ENCODE peak calls at places on chromosome 22, in ten cellular contexts. F is pancreas; U is psoas muscle; A is vagina; S is lung; G is colonic mucosa; W is mammary epithelial cell; T is A549; J is AG04450; L is CD4-positive, alpha-beta T cell. V is an unnamed sample. For H3K9me3, the result is how much of the 10 kb centered on the place peaks cover.

GRCh38 chr22:17922925-17923898 is 101.1 kb downstream of the MICAL3 start:
- DNase-seq in J (peak), A (no peak), L (no peak), S (no peak), W (no peak), T (no peak), U (no peak), F (no peak), G (no peak), V (peak)

GRCh38 chr22:36201630-36202312 is at the start of gene APOL4:
- DNase-seq in L (no peak), T (no peak), F (peak), G (peak), A (no peak), S (peak), W (no peak), U (peak), J (no peak), V (peak)

GRCh38 chr22:32204211-32204855 is 540 bp downstream of the RFPL2 start:
- DNase-seq in L (no peak), J (no peak), F (no peak), U (no peak), A (no peak), S (no peak), W (no peak), T (peak), G (no peak), V (no peak)

GRCh38 chr22:29312218-29313125 is 3.0 kb downstream of the RASL10A start:
- DNase-seq in S (no peak), A (no peak), L (no peak), T (no peak), G (no peak), F (peak), W (no peak), U (no peak), J (no peak), V (peak)

GRCh38 chr22:25564979-25565677 is 653 bp downstream of the GRK3 start:
- DNase-seq in L (no peak), U (peak), G (peak), J (no peak), A (no peak), F (peak), T (peak), W (peak), S (no peak), V (peak)

GRCh38 chr22:29080061-29080975 is 7.5 kb downstream of the KREMEN1 start:
- DNase-seq in W (peak), S (no peak), T (no peak), G (no peak), U (no peak), A (no peak), F (no peak), J (no peak), L (no peak), V (peak)

GRCh38 chr22:30892731-30893221 is 75.8 kb downstream of the MORC2 start:
- DNase-seq in S (no peak), G (no peak), A (no peak), L (no peak), F (no peak), J (no peak), T (no peak), W (no peak), U (no peak), V (no peak)

GRCh38 chr22:32557424-32557823 is 82.8 kb downstream of the FBXO7 start:
- DNase-seq in F (no peak), L (no peak), G (no peak), U (no peak), T (peak), W (peak), A (no peak), S (no peak), J (no peak), V (peak)

GRCh38 chr22:35987487-35987886 is 41.1 kb downstream of the RBFOX2 start:
- DNase-seq in G (no peak), J (no peak), S (no peak), W (no peak), F (no peak), T (no peak), A (no peak), U (no peak), L (no peak), V (no peak)

GRCh38 chr22:17471901-17472566 is 91.3 kb upstream of the SLC25A18 start:
- DNase-seq in W (no peak), G (no peak), J (no peak), T (no peak), S (no peak), L (no peak), A (no peak), U (no peak), F (no peak), V (no peak)

GRCh38 chr22:25081409-25081824 is 118.2 kb upstream of the CRYBB3 start:
- DNase-seq in S (no peak), J (no peak), T (peak), W (peak), F (no peak), L (peak), A (no peak), G (peak), U (no peak), V (no peak)

GRCh38 chr22:39920134-39920743 is 19.4 kb downstream of the GRAP2 start:
- DNase-seq in S (no peak), L (peak), F (no peak), J (no peak), U (no peak), G (no peak), W (no peak), A (no peak), T (no peak), V (no peak)

GRCh38 chr22:17281026-17281809 is 62.0 kb upstream of the ADA2 start:
- DNase-seq in S (peak), G (no peak), L (no peak), F (no peak), W (no peak), J (no peak), A (no peak), U (no peak), T (no peak), V (no peak)

GRCh38 chr22:49954354-49954753 is 6.2 kb upstream of the PIM3 start:
- DNase-seq in J (no peak), W (no peak), F (peak), G (no peak), T (no peak), S (no peak), A (no peak), L (no peak), U (peak), V (peak)

GRCh38 chr22:20940178-20940790 is 23.1 kb downstream of the CRKL start:
- DNase-seq in G (no peak), F (no peak), L (no peak), A (no peak), J (no peak), U (no peak), T (no peak), S (no peak), W (no peak), V (no peak)

GRCh38 chr22:19943665-19944026 is 2.0 kb upstream of the TXNRD2 start:
- DNase-seq in T (peak), F (no peak), G (no peak), L (no peak), W (no peak), S (no peak), A (no peak), U (no peak), J (no peak), V (no peak)

GRCh38 chr22:16827506-16827905 is 2.3 kb upstream of the XKR3 start:
- DNase-seq in T (no peak), A (no peak), U (no peak), J (no peak), S (no peak), L (no peak), F (no peak), G (no peak), W (no peak), V (no peak)

GRCh38 chr22:43200031-43200430 is 13.1 kb upstream of the TTLL12 start:
- DNase-seq in F (no peak), W (no peak), T (no peak), L (no peak), G (no peak), J (no peak), U (peak), A (no peak), S (no peak), V (no peak)

GRCh38 chr22:17234144-17234623 is 14.9 kb upstream of the ADA2 start:
- DNase-seq in G (no peak), L (no peak), A (no peak), W (no peak), J (no peak), F (no peak), S (no peak), U (peak), T (peak), V (no peak)

GRCh38 chr22:32836286-32836859 is 34.9 kb downstream of the TIMP3 start:
- DNase-seq in J (no peak), F (no peak), S (no peak), G (no peak), W (no peak), A (no peak), L (no peak), U (no peak), T (peak), V (no peak)

GRCh38 chr22:17891427-17892167 is 117.3 kb upstream of the BID start:
- DNase-seq in W (no peak), T (no peak), A (no peak), G (peak), L (no peak), F (no peak), S (no peak), U (peak), J (no peak), V (no peak)

GRCh38 chr22:42959472-42960145 is 55.3 kb downstream of the PACSIN2 start:
- DNase-seq in S (peak), L (no peak), J (peak), G (peak), U (no peak), T (peak), A (no peak), W (peak), F (peak), V (peak)

GRCh38 chr22:30210235-30210831 is 36.2 kb downstream of the LIF start:
- DNase-seq in U (no peak), G (no peak), T (peak), W (peak), A (no peak), S (no peak), F (peak), L (no peak), J (no peak), V (peak)

GRCh38 chr22:24541681-24542515 is 13.0 kb downstream of the GUCD1 start:
- DNase-seq in A (no peak), U (no peak), L (no peak), J (no peak), T (no peak), F (no peak), S (no peak), W (no peak), G (no peak), V (no peak)

GRCh38 chr22:39545310-39546063 is 12.9 kb upstream of the RPS19BP1 start:
- DNase-seq in U (peak), F (peak), S (no peak), J (no peak), T (no peak), A (no peak), G (peak), W (peak), L (peak), V (no peak)

GRCh38 chr22:30408388-30409101 is 11.7 kb downstream of the SEC14L2 start:
- DNase-seq in S (no peak), J (no peak), F (no peak), A (no peak), G (no peak), W (peak), L (no peak), U (no peak), T (no peak), V (no peak)

GRCh38 chr22:33083212-33083611 is 25.0 kb upstream of the SYN3 start:
- DNase-seq in A (no peak), W (no peak), G (no peak), F (no peak), J (no peak), L (no peak), U (no peak), T (no peak), S (no peak), V (no peak)

GRCh38 chr22:19631899-19632670 is 82.2 kb upstream of the SEPTIN5 start:
- DNase-seq in F (no peak), W (no peak), L (no peak), A (no peak), U (no peak), J (peak), G (no peak), S (no peak), T (peak), V (no peak)

GRCh38 chr22:29156507-29156906 is 49.2 kb upstream of the EMID1 start:
- DNase-seq in G (no peak), F (no peak), J (no peak), L (no peak), W (no peak), A (no peak), S (no peak), U (no peak), T (no peak), V (no peak)

GRCh38 chr22:30249049-30250038 is 2.8 kb upstream of the LIF start:
- DNase-seq in W (peak), T (no peak), F (no peak), G (peak), A (no peak), U (peak), J (no peak), S (no peak), L (no peak), V (no peak)

GRCh38 chr22:32103648-32104326 is 55.3 kb downstream of the C22orf42 start:
- DNase-seq in G (no peak), A (no peak), T (no peak), U (no peak), W (no peak), F (no peak), S (no peak), J (no peak), L (no peak), V (no peak)

GRCh38 chr22:42343551-42344081 is 73.2 kb upstream of the TCF20 start:
- DNase-seq in A (no peak), W (no peak), F (no peak), T (no peak), S (no peak), G (no peak), J (no peak), U (no peak), L (peak), V (no peak)

GRCh38 chr22:41925783-41926460 is 684 bp downstream of the TNFRSF13C start:
- DNase-seq in S (peak), G (peak), U (peak), F (peak), L (peak), J (no peak), W (no peak), A (no peak), T (peak), V (no peak)

GRCh38 chr22:32080904-32081303 is 37.8 kb downstream of the SLC5A1 start:
- DNase-seq in T (peak), S (no peak), L (no peak), F (no peak), A (no peak), G (peak), W (peak), U (no peak), J (peak), V (no peak)

GRCh38 chr22:49699928-49700498 is 127.7 kb downstream of the BRD1 start:
- DNase-seq in L (no peak), A (no peak), F (no peak), W (no peak), T (no peak), U (no peak), G (no peak), J (no peak), S (no peak), V (no peak)

GRCh38 chr22:43228330-43228729 is 41.4 kb upstream of the TTLL12 start:
- DNase-seq in G (peak), S (no peak), W (no peak), U (no peak), A (no peak), L (peak), T (peak), F (no peak), J (no peak), V (no peak)

GRCh38 chr22:19795617-19796008 is 35.0 kb downstream of the TBX1 start:
- DNase-seq in T (no peak), G (no peak), L (no peak), W (no peak), A (no peak), J (no peak), S (no peak), F (no peak), U (peak), V (no peak)

GRCh38 chr22:40487663-40488249 is 117.4 kb downstream of the SGSM3 start:
- DNase-seq in F (no peak), U (no peak), T (peak), J (no peak), A (no peak), G (no peak), S (no peak), L (no peak), W (no peak), V (no peak)

GRCh38 chr22:23512738-23513137 is 67.4 kb downstream of the IGLL1 start:
- DNase-seq in F (no peak), L (no peak), A (no peak), G (no peak), S (no peak), J (no peak), U (no peak), W (no peak), T (no peak), V (no peak)

GRCh38 chr22:23516304-23516703 is 63.8 kb downstream of the IGLL1 start:
- DNase-seq in S (no peak), U (no peak), T (no peak), L (no peak), G (no peak), F (no peak), W (no peak), J (no peak), A (no peak), V (no peak)

GRCh38 chr22:23513705-23514104 is 66.4 kb downstream of the IGLL1 start:
- DNase-seq in U (no peak), G (no peak), W (no peak), S (no peak), T (no peak), A (no peak), J (no peak), F (no peak), L (no peak), V (no peak)

GRCh38 chr22:23512348-23512705 is 67.8 kb downstream of the IGLL1 start:
- DNase-seq in F (no peak), W (no peak), A (no peak), S (no peak), U (no peak), J (no peak), G (no peak), T (no peak), L (no peak), V (no peak)

GRCh38 chr22:23514317-23515038 is 65.6 kb downstream of the IGLL1 start:
- DNase-seq in W (no peak), F (no peak), A (no peak), L (no peak), U (no peak), T (no peak), S (no peak), G (no peak), J (no peak), V (no peak)
- TF ChIP-seq CTCF in W (no peak), F (no peak), A (no peak), L (no peak), U (no peak), T (no peak), S (no peak), G (no peak), J (no peak), V (no peak)

DNA sequence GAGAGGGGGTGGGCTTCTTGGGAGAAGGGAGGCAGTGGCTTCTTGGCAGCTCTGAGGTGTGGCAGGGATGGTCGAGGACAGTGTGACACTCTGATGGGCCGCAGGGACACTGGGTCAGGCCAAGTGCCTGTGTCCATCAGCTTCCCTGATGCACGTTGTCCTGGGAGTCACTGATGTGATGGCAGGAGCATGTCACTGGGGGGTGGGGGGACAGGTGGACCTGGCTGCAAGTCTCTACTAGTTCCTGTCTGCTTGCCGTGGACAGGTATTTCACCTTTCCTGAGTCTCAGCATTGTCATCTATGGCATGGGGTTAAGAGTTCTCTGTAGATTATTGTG is 592.9 kb downstream of the TBC1D22A start:
- DNase-seq in T (no peak), L (no peak), J (no peak), S (no peak), G (no peak), F (no peak), W (no peak), U (no peak), A (no peak), V (no peak)
- H3K9me3 ChIP-seq in T (under half), L (under half), J (under half), S (under half), G (under half), F (under half), W (under half), U (under half), A (under half), V (under half)

DNA sequence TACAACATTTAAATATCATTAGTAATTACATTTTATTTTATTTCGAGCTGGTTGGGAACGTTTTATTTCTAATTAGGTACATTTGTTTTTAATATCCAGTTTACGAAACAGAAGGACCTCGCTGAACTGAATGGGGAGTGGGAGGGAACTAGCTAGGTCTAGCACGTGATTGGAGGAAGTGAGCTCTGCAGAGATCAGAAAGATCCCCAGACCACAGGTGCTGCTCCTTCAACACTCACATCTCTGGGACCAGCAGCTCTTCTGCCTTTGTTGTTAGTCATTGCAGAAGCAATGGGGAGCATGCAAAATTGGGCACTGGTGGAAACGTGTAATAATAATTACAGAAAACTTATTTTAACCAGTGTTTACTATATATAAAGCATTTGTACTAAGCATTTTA is 472.1 kb downstream of the MN1 start:
- DNase-seq in W (no peak), L (no peak), G (no peak), F (no peak), A (peak), T (no peak), U (no peak), S (no peak), J (no peak), V (no peak)
- TF ChIP-seq CTCF in W (no peak), L (no peak), G (no peak), F (no peak), A (no peak), T (no peak), U (no peak), S (no peak), J (no peak), V (no peak)

GRCh38 chr22:38072322-38073149 is 11.4 kb downstream of the SLC16A8 start:
- DNase-seq in U (peak), G (no peak), A (no peak), T (no peak), F (no peak), L (no peak), J (no peak), W (no peak), S (no peak), V (no peak)

GRCh38 chr22:38075105-38075825 is 8.7 kb downstream of the SLC16A8 start:
- DNase-seq in S (no peak), F (peak), L (no peak), G (no peak), T (no peak), W (no peak), J (no peak), A (no peak), U (no peak), V (no peak)

GRCh38 chr22:38073150-38074130 is 10.5 kb downstream of the SLC16A8 start:
- DNase-seq in J (no peak), T (no peak), S (no peak), U (no peak), F (no peak), W (no peak), L (no peak), A (no peak), G (no peak), V (no peak)

GRCh38 chr22:38075961-38076360 is 8.0 kb downstream of the SLC16A8 start:
- DNase-seq in L (no peak), A (no peak), U (no peak), T (no peak), J (no peak), F (peak), G (no peak), W (no peak), S (no peak), V (no peak)

DNA sequence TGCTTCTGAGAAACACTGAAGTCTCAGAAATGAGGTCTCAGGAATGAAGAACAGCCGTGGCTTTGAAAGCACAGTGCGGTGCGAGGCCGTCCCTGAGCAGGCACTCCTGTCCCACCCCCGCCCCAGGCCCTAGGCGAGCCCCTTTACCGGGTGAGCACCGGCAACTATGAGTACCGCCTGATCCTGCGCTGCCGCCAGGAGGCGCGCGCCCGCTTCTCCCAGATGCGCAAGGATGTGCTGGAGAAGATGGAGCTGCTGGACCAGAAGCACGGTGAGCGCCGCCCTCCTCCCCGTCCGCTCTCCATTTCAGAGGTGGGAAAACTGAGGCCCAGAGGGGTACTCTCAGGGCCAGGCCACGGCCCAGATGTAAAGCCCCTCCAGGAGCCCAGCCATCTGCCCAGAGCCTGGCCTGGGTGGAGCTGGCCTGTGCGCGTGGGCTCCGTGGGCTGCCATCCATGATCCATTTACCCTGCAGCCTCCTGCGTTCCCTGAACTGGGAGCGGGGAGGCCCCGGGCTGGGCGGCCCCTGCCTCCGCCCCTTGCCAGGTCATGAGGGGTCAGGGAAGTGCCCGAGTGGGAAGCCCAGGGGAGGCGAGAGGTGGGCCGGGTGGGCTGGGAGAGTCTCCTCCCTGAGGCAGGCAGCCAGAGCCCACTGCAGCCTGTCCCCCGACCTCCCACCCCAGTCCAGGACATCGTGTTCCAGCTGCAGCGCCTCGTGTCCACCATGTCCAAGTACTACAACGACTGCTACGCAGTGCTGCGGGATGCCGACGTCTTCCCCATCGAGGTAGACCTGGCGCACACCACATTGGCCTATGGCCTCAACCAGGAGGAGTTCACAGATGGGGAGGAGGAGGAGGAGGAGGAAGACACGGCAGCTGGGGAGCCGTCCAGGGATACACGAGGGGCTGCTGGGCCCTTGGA is 9.5 kb downstream of the SLC16A8 start:
- DNase-seq in J (peak), S (no peak), G (no peak), F (peak), U (no peak), L (no peak), W (peak), A (no peak), T (no peak), V (no peak)
- H3K9me3 ChIP-seq in J (under half), S (under half), G (under half), F (under half), U (under half), L (under half), W (under half), A (under half), T (under half), V (under half)

V was measured in breast epithelium.